ENCODE peak calls at places on chromosomes 11 and 22, in eight cellular contexts. A, Z, F, T, J, M, K and I are unnamed samples.

GRCh38 chr11:35166369-35167360 is 27.7 kb downstream of the CD44 start:
- DNase-seq in M (peak), F (peak), K (no peak), T (peak), J (peak), Z (no peak), A (no peak), I (peak)

GRCh38 chr11:18312663-18313420 is 9.1 kb downstream of the HPS5 start:
- DNase-seq in T (no peak), A (peak), Z (no peak), F (peak), K (no peak), M (no peak), J (peak), I (peak)

GRCh38 chr11:9815486-9816136 is 151.7 kb downstream of the SWAP70 start:
- DNase-seq in K (no peak), F (peak), J (peak), A (peak), T (no peak), M (peak), Z (no peak), I (peak)

GRCh38 chr11:44138980-44139379 is 43.5 kb downstream of the EXT2 start:
- DNase-seq in T (no peak), Z (no peak), M (no peak), J (no peak), K (no peak), F (no peak), A (no peak), I (no peak)

GRCh38 chr11:112588252-112588668 is 327.6 kb upstream of the PLET1 start:
- DNase-seq in K (peak), J (peak), A (peak), T (peak), Z (peak), F (peak), M (peak), I (peak)

GRCh38 chr11:30583505-30584280 is 2.5 kb downstream of the MPPED2 start:
- DNase-seq in K (peak), T (no peak), F (no peak), J (no peak), Z (no peak), M (peak), A (no peak), I (no peak)

GRCh38 chr22:32334640-32335365 is 22.9 kb upstream of the RFPL3 start:
- DNase-seq in Z (no peak), T (no peak), F (no peak), M (no peak), J (no peak), A (no peak), K (no peak), I (no peak)

GRCh38 chr11:2752923-2753322 is 53.1 kb upstream of the KCNQ1OT1 start:
- DNase-seq in T (no peak), K (no peak), A (no peak), M (no peak), F (no peak), Z (no peak), J (peak), I (no peak)

GRCh38 chr11:62919898-62920640 is 1.1 kb downstream of the CHRM1 start:
- DNase-seq in K (peak), T (no peak), A (no peak), F (no peak), Z (no peak), J (no peak), M (no peak), I (no peak)

GRCh38 chr11:93155738-93156137 is 42.1 kb downstream of the SLC36A4 start:
- DNase-seq in M (no peak), J (no peak), T (no peak), Z (no peak), K (no peak), A (no peak), F (no peak), I (no peak)

GRCh38 chr11:66037327-66037726 is 11.0 kb upstream of the CATSPER1 start:
- DNase-seq in Z (no peak), T (no peak), J (no peak), A (no peak), M (no peak), F (no peak), K (no peak), I (no peak)

GRCh38 chr11:67484847-67485311 is 2.1 kb downstream of the AIP start:
- DNase-seq in T (no peak), J (no peak), A (no peak), M (no peak), Z (no peak), F (no peak), K (no peak), I (no peak)

GRCh38 chr11:113876798-113877672 is 1.7 kb upstream of the USP28 start:
- DNase-seq in J (no peak), M (no peak), A (no peak), K (no peak), Z (no peak), F (no peak), T (no peak), I (no peak)

GRCh38 chr11:58771458-58771855 is 39.7 kb upstream of the GLYAT start:
- DNase-seq in T (no peak), A (no peak), K (no peak), F (peak), M (no peak), J (no peak), Z (no peak), I (no peak)

GRCh38 chr11:57637626-57638004 is 12.1 kb downstream of the YPEL4 start:
- DNase-seq in K (peak), A (no peak), T (no peak), M (no peak), J (no peak), F (no peak), Z (no peak), I (no peak)

GRCh38 chr11:67364169-67364568 is 9.2 kb downstream of the CLCF1 start:
- DNase-seq in J (no peak), Z (no peak), A (no peak), F (no peak), M (no peak), K (no peak), T (no peak), I (no peak)

GRCh38 chr22:43263645-43264514 is 76.9 kb upstream of the TTLL12 start:
- DNase-seq in K (no peak), J (peak), M (peak), F (peak), Z (peak), T (peak), A (peak), I (peak)

GRCh38 chr22:25039255-25039654 is 86.7 kb downstream of the KIAA1671 start:
- DNase-seq in J (no peak), A (no peak), F (no peak), K (no peak), T (no peak), Z (no peak), M (no peak), I (no peak)

GRCh38 chr11:12376259-12376971 is 956 bp upstream of the PARVA start:
- DNase-seq in F (no peak), T (no peak), J (peak), M (peak), Z (no peak), K (no peak), A (peak), I (no peak)

GRCh38 chr11:111978028-111978771 is 41.1 kb downstream of the DIXDC1 start:
- DNase-seq in T (no peak), M (peak), F (peak), Z (no peak), A (peak), K (peak), J (peak), I (peak)

GRCh38 chr11:87972133-87972532 is 203.1 kb downstream of the RAB38 start:
- DNase-seq in F (no peak), A (no peak), K (no peak), M (no peak), T (no peak), Z (no peak), J (no peak), I (no peak)

GRCh38 chr22:42202048-42202447 is 68.4 kb downstream of the TCF20 start:
- DNase-seq in K (no peak), M (no peak), J (no peak), A (no peak), F (no peak), T (no peak), Z (no peak), I (no peak)

GRCh38 chr11:101915811-101916291 is 471 bp downstream of the ANGPTL5 start:
- DNase-seq in A (no peak), T (no peak), Z (no peak), F (peak), K (no peak), M (no peak), J (peak), I (no peak)

GRCh38 chr22:48228468-48228867 is 1466.0 kb downstream of the TBC1D22A start:
- DNase-seq in F (no peak), A (no peak), K (no peak), T (no peak), J (no peak), Z (no peak), M (no peak), I (no peak)

GRCh38 chr22:21837184-21837979 is 30.1 kb downstream of the MAPK1 start:
- DNase-seq in T (peak), M (peak), A (peak), K (peak), J (peak), F (peak), Z (no peak), I (peak)
- H3K27ac ChIP-seq in T (peak), M (no peak), A (peak), K (peak), J (peak), F (peak), Z (no peak), I (peak)

GRCh38 chr11:33063326-33063775 is 24.0 kb downstream of the TCP11L1 start:
- DNase-seq in Z (no peak), J (peak), K (no peak), M (no peak), F (peak), T (no peak), A (no peak), I (no peak)
- H3K27ac ChIP-seq in Z (no peak), J (no peak), K (no peak), M (no peak), F (peak), T (no peak), A (no peak), I (no peak)

GRCh38 chr22:20918663-20919220 is 1.5 kb downstream of the CRKL start:
- DNase-seq in Z (no peak), J (no peak), K (peak), A (no peak), F (peak), M (no peak), T (no peak), I (peak)
- H3K27ac ChIP-seq in Z (no peak), J (peak), K (peak), A (no peak), F (peak), M (no peak), T (peak), I (peak)

GRCh38 chr22:37711490-37711889 is 14.6 kb downstream of the TRIOBP start:
- DNase-seq in M (no peak), T (no peak), Z (no peak), K (no peak), A (no peak), F (no peak), J (no peak), I (no peak)

GRCh38 chr22:37716708-37717107 is 19.9 kb downstream of the TRIOBP start:
- DNase-seq in J (peak), K (no peak), M (no peak), F (peak), T (no peak), Z (no peak), A (no peak), I (peak)

GRCh38 chr22:37713761-37714160 is 16.9 kb downstream of the TRIOBP start:
- DNase-seq in T (no peak), Z (no peak), J (no peak), F (no peak), K (no peak), M (no peak), A (no peak), I (no peak)

GRCh38 chr22:37715760-37716159 is 18.9 kb downstream of the TRIOBP start:
- DNase-seq in Z (no peak), K (no peak), A (no peak), J (no peak), M (no peak), T (no peak), F (no peak), I (no peak)

GRCh38 chr22:37714634-37715033 is 17.8 kb downstream of the TRIOBP start:
- DNase-seq in F (no peak), A (no peak), Z (no peak), K (no peak), T (no peak), J (no peak), M (no peak), I (no peak)
- H3K27ac ChIP-seq in F (no peak), A (no peak), Z (no peak), K (no peak), T (no peak), J (no peak), M (no peak), I (no peak)

DNA sequence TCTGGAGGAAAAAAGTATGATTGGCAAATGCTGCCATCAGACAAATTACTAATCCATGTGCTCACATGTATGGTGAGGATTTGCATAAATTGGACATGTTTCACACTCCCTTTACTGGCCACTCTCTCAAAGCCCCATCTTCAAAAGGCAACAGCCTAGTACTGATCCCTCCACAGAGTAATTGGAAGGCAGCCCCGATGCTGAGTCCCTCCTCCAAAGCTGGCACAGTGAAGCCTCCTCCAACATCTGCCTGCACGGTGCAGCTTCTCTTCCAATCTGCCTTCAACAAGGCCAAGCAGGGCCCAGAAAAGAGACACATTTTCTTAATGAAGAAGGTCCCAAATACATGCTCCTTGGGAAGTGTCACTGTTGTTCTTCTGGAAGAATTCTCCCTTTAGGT is 350.6 kb downstream of the OPCML start:
- DNase-seq in J (no peak), T (no peak), M (no peak), A (no peak), Z (no peak), K (no peak), F (no peak), I (no peak)
- H3K27ac ChIP-seq in J (no peak), T (no peak), M (no peak), A (no peak), Z (no peak), K (no peak), F (no peak), I (no peak)

DNA sequence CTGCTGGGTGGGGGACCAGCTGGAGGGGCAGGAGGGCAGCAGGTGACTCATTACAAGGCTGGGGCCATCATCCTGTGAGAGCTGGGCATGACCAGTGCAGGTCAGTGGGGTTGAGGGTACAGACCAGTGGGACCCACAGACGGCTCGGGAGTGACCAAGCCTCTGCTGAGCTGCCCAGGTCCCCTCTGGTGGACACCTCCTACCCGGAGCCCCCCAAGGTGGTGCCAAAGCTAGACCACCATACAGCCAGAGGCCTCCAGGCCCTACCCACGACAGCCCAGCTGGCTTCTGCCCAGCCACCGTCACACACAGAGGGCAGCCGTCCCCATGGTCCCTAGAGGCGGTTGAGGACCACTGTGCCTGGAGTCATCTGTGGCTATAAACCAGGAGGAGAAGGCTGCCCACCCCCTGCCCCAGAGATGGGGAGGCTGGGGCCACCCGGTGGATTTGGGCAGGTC is 695 bp downstream of the MYEOV start:
- DNase-seq in J (no peak), K (no peak), T (no peak), Z (no peak), F (no peak), M (no peak), A (no peak), I (no peak)
- H3K27ac ChIP-seq in J (no peak), K (no peak), T (peak), Z (no peak), F (no peak), M (no peak), A (peak), I (peak)

DNA sequence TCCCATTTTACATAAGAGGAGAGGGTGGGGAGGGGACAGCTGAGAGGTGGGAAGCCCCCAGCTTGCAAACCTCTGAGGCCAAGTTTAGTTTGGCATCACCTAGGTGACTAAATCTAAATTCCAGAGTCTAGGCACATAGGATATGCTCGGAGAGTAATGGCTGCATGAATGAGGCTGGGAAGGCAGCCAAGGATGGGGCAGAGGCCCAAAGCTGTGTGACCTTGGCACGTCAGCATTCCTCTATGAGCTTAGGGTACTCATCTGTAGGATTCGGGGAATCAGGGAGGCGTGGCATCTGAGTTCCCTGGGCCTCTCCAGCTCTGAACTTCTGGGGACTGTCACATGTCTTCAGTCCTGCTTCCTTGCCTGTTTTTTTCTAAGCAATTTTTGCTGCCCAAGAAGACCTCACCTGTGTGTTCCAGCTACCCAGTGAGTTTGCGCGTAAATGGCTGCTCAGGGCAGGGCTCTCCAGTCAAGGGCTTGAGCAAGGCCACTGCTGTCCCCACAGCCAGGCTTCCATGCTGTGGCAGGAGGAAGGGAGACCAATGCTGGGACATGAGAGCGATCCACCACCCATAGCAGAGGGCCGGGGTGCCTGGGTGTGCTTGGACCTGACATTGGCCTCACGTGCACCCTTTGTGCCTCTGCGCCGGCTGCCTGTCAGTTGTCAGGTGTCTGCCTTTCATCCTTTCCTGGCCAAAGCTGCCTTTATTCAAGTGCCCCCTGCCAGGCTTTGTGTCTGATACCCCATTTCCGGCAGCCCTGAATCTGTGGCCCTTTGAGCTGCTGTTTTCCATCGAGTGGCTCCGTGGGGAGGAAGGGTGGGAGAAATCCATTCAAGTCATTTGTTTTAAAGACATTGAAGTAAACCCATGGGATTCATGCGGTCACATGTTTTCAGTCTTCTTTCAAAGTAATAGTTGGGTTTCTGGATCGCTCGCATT is 14.0 kb downstream of the DAGLA start:
- DNase-seq in T (no peak), M (peak), J (no peak), Z (no peak), K (no peak), A (no peak), F (no peak), I (no peak)
- H3K27ac ChIP-seq in T (no peak), M (peak), J (no peak), Z (no peak), K (no peak), A (no peak), F (no peak), I (peak)

GRCh38 chr11:117074122-117074521 is 24.1 kb downstream of the SIK3 start:
- DNase-seq in Z (no peak), F (no peak), M (no peak), A (no peak), K (no peak), J (no peak), T (no peak), I (no peak)
- H3K27ac ChIP-seq in Z (no peak), F (no peak), M (no peak), A (no peak), K (peak), J (no peak), T (no peak), I (no peak)

GRCh38 chr11:16902182-16902581 is 112.0 kb downstream of the PLEKHA7 start:
- DNase-seq in K (no peak), T (peak), F (peak), Z (no peak), J (peak), M (no peak), A (no peak), I (peak)
- H3K27ac ChIP-seq in K (no peak), T (no peak), F (peak), Z (no peak), J (no peak), M (no peak), A (no peak), I (no peak)